ENCODE peak calls at places on chromosomes 7 and 10, in six cellular contexts. M is OCI-LY7, W is ascending aorta, N is heart left ventricle, G is IMR-90, T is body of pancreas. H is an unnamed sample.

GRCh38 chr10:71209324-71210030 is 2.9 kb upstream of the UNC5B start:
- DNase-seq in G (no peak), M (no peak), T (no peak), N (no peak), W (no peak), H (no peak)

GRCh38 chr10:76547352-76547972 is 1090.1 kb downstream of the KCNMA1 start:
- DNase-seq in M (peak; percentile 72), W (no peak), N (peak; percentile 79), G (peak; percentile 77), T (peak; percentile 88), H (peak; percentile 47)

GRCh38 chr10:71144824-71145223 is 67.5 kb upstream of the UNC5B start:
- DNase-seq in M (no peak), W (no peak), T (no peak), G (no peak), N (no peak), H (no peak)

GRCh38 chr7:130272456-130273080 is 5.9 kb downstream of the CPA2 start:
- DNase-seq in N (no peak), M (no peak), T (no peak), W (no peak), G (no peak), H (no peak)

GRCh38 chr7:64559206-64559605 is 3.7 kb downstream of the ZNF680 start:
- DNase-seq in G (no peak), N (no peak), T (peak; percentile 25), W (no peak), M (no peak), H (no peak)

GRCh38 chr7:33251261-33251660 is 121.9 kb downstream of the BBS9 start:
- DNase-seq in W (no peak), N (no peak), G (peak; percentile 8), M (no peak), T (no peak), H (no peak)

GRCh38 chr10:98096316-98096715 is 38.1 kb upstream of the R3HCC1L start:
- DNase-seq in G (no peak), N (no peak), T (no peak), M (no peak), W (no peak), H (no peak)

GRCh38 chr7:40777913-40778312 is 643.1 kb downstream of the SUGCT start:
- DNase-seq in N (no peak), T (no peak), M (no peak), G (no peak), W (no peak), H (no peak)

GRCh38 chr7:119197872-119198527 is 973.5 kb downstream of the ANKRD7 start:
- DNase-seq in M (peak; percentile 59), N (no peak), G (peak; percentile 31), W (no peak), T (peak; percentile 65), H (peak; percentile 14)

GRCh38 chr7:105751054-105751453 is 125.3 kb downstream of the ATXN7L1 start:
- DNase-seq in M (no peak), W (no peak), G (no peak), N (no peak), T (no peak), H (no peak)

GRCh38 chr10:46283217-46283944 is 3.4 kb upstream of the ANTXRL start:
- DNase-seq in T (no peak), M (peak; percentile 38), N (no peak), W (no peak), G (no peak), H (no peak)

GRCh38 chr7:130950054-130950453 is 216.0 kb upstream of the KLF14 start:
- DNase-seq in G (no peak), W (no peak), T (no peak), N (no peak), M (no peak), H (no peak)

GRCh38 chr10:62426600-62426999 is 52.4 kb downstream of the ZNF365 start:
- DNase-seq in T (no peak), W (no peak), M (no peak), N (no peak), G (no peak), H (no peak)

GRCh38 chr7:133649593-133649992 is 396.7 kb downstream of the EXOC4 start:
- DNase-seq in W (no peak), G (peak; percentile 11), T (no peak), M (no peak), N (no peak), H (no peak)

GRCh38 chr7:44463169-44463808 is 27.2 kb downstream of the NUDCD3 start:
- DNase-seq in M (peak; percentile 54), N (no peak), W (no peak), G (no peak), T (no peak), H (no peak)

GRCh38 chr7:50359995-50360925 is 55.7 kb downstream of the IKZF1 start:
- DNase-seq in M (no peak), W (no peak), T (no peak), N (no peak), G (no peak), H (no peak)

GRCh38 chr7:116500071-116500853 is 724 bp downstream of the CAV2 start:
- DNase-seq in N (peak; percentile 51), W (no peak), T (peak; percentile 9), M (no peak), G (peak; percentile 50), H (peak; percentile 25)

GRCh38 chr7:6642239-6642839 is 5.2 kb downstream of the ZNF316 start:
- DNase-seq in N (no peak), W (no peak), T (no peak), G (no peak), M (no peak), H (no peak)

GRCh38 chr10:20890009-20890408 is 7.1 kb downstream of the NEBL start:
- DNase-seq in T (peak; percentile 5), M (no peak), W (no peak), G (no peak), N (no peak), H (no peak)

GRCh38 chr7:134062460-134062859 is 64.7 kb upstream of the LRGUK start:
- DNase-seq in G (no peak), T (peak; percentile 7), N (peak; percentile 23), M (no peak), W (no peak), H (no peak)

GRCh38 chr7:128829391-128830166 is 627 bp upstream of the FLNC start:
- DNase-seq in N (peak; percentile 59), G (peak; percentile 84), W (no peak), M (no peak), T (peak; percentile 19), H (no peak)

GRCh38 chr10:125424191-125424847 is 258.6 kb downstream of the TEX36 start:
- DNase-seq in N (no peak), W (no peak), G (no peak), T (no peak), M (no peak), H (no peak)

GRCh38 chr10:85978566-85979358 is 387.8 kb downstream of the GRID1 start:
- DNase-seq in G (no peak), W (no peak), N (peak; percentile 9), T (no peak), M (no peak), H (no peak)

GRCh38 chr7:157896774-157897555 is 560.2 kb downstream of the DNAJB6 start:
- DNase-seq in T (no peak), N (no peak), G (no peak), M (no peak), W (no peak), H (no peak)

GRCh38 chr7:154853727-154854095 is 149.2 kb downstream of the PAXIP1 start:
- DNase-seq in T (no peak), N (no peak), M (no peak), W (no peak), G (no peak), H (no peak)

GRCh38 chr10:5631936-5632335 is 34.5 kb downstream of the ASB13 start:
- DNase-seq in N (no peak), G (no peak), M (no peak), T (peak; percentile 91), W (no peak), H (no peak)

GRCh38 chr7:39910108-39910869 is 39.8 kb upstream of the CDK13 start:
- DNase-seq in W (no peak), M (no peak), G (peak; percentile 41), T (no peak), N (no peak), H (no peak)

GRCh38 chr7:41103331-41103730 is 599.6 kb downstream of the INHBA start:
- DNase-seq in W (no peak), M (no peak), N (no peak), G (peak; percentile 77), T (no peak), H (no peak)

GRCh38 chr10:28111712-28112111 is 112.8 kb upstream of the ODAD2 start:
- DNase-seq in N (no peak), T (no peak), G (peak; percentile 83), W (no peak), M (no peak), H (no peak)

DNA sequence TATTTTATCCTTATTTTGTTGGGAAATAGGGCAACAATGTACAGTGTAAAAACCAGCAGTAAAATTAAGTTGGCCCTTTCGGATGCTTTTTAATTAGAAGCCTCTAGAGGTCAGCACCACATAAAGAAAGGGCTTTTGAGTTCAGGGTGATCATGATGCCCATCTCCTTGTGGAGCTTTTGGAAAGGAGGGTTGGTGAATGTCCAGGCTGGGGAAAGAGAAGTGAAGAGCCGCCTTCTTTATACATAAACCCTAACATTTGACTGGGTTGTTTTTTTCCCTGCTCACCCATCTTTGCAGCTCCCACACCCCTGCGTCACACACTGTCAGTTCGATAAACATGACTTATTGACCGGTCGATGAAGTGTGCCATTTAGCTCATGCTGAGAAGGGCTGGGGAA is 29.8 kb downstream of the MTURN start:
- DNase-seq in G (peak; percentile 54), W (no peak), M (peak; percentile 75), T (peak; percentile 46), N (no peak), H (peak; percentile 52)
- TF ChIP-seq CTCF in G (peak; percentile 71), W (peak; percentile 52), M (peak; percentile 92), T (peak; percentile 79), N (peak; percentile 61), H (peak; percentile 62)

GRCh38 chr7:26859720-26860119 is 4.7 kb downstream of the SKAP2 start:
- DNase-seq in W (no peak), M (no peak), N (no peak), G (no peak), T (no peak), H (no peak)

GRCh38 chr7:26858229-26858568 is 6.2 kb downstream of the SKAP2 start:
- DNase-seq in T (no peak), N (no peak), W (no peak), G (peak; percentile 5), M (no peak), H (no peak)

GRCh38 chr7:26858735-26859134 is 5.7 kb downstream of the SKAP2 start:
- DNase-seq in T (no peak), N (no peak), W (no peak), M (no peak), G (no peak), H (no peak)

GRCh38 chr7:26861050-26861449 is 3.3 kb downstream of the SKAP2 start:
- DNase-seq in G (no peak), N (no peak), T (no peak), M (peak; percentile 4), W (no peak), H (no peak)

GRCh38 chr7:26860361-26860760 is 4.0 kb downstream of the SKAP2 start:
- DNase-seq in G (no peak), M (no peak), N (no peak), W (no peak), T (no peak), H (no peak)
- TF ChIP-seq CTCF in G (no peak), M (peak; percentile 67), N (no peak), W (no peak), T (no peak), H (no peak)

GRCh38 chr10:1074748-1075358 is 18.7 kb downstream of the WDR37 start:
- DNase-seq in N (no peak), G (no peak), M (peak; percentile 12), W (no peak), T (no peak), H (no peak)
- TF ChIP-seq CTCF in N (peak; percentile 25), G (peak; percentile 19), M (peak; percentile 64), W (no peak), T (no peak), H (peak; percentile 36)

GRCh38 chr10:117477961-117478670 is 64.4 kb upstream of the EMX2 start:
- DNase-seq in W (no peak), G (peak; percentile 19), N (no peak), T (no peak), M (no peak), H (no peak)
- TF ChIP-seq CTCF in W (no peak), G (no peak), N (no peak), T (peak; percentile 16), M (peak; percentile 22), H (peak; percentile 20)